ENCODE peak calls at places on chromosomes 11 and 22, in ten cellular contexts. M is IMR-90, S is upper lobe of left lung, W is A549, K is PC-9, U is tibial artery, G is heart left ventricle, L is sigmoid colon, N is vagina, Q is AG09309. O is an unnamed sample.

GRCh38 chr11:9755561-9755960 is 91.7 kb downstream of the SWAP70 start:
- DNase-seq in M (peak), S (no peak), W (no peak), K (no peak), U (no peak), G (no peak), L (no peak), N (no peak), Q (no peak), O (peak)

GRCh38 chr11:57313071-57313787 is 11.5 kb downstream of the TNKS1BP1 start:
- DNase-seq in M (no peak), S (peak), W (no peak), K (no peak), U (no peak), G (peak), L (peak), N (no peak), Q (no peak), O (no peak)

GRCh38 chr11:89463381-89463780 is 27.8 kb downstream of the NOX4 start:
- DNase-seq in M (no peak), S (no peak), W (no peak), K (no peak), U (no peak), G (no peak), L (no peak), N (no peak), Q (no peak), O (no peak)

GRCh38 chr11:80779907-80780615 is 1339.2 kb upstream of the TENM4 start:
- DNase-seq in M (no peak), S (no peak), W (no peak), K (no peak), U (no peak), G (no peak), L (no peak), N (no peak), Q (no peak), O (no peak)

GRCh38 chr11:133946541-133947297 is 10.0 kb downstream of the IGSF9B start:
- DNase-seq in M (no peak), S (no peak), W (no peak), K (no peak), U (no peak), G (peak), L (no peak), N (no peak), Q (no peak), O (no peak)

GRCh38 chr22:48885271-48885918 is 942.3 kb downstream of the BRD1 start:
- DNase-seq in M (no peak), S (no peak), W (no peak), K (no peak), U (peak), G (no peak), L (peak), N (no peak), Q (no peak), O (no peak)

GRCh38 chr22:28855355-28856094 is 27.8 kb upstream of the ZNRF3 start:
- DNase-seq in M (peak), S (no peak), W (peak), K (peak), U (peak), G (no peak), L (peak), N (no peak), Q (peak), O (peak)

GRCh38 chr11:13013054-13013488 is 4.0 kb downstream of the RASSF10 start:
- DNase-seq in M (no peak), S (no peak), W (no peak), K (no peak), U (no peak), G (no peak), L (no peak), N (no peak), Q (no peak), O (no peak)

GRCh38 chr22:41805639-41806038 is 5.2 kb downstream of the CCDC134 start:
- DNase-seq in M (no peak), S (no peak), W (no peak), K (no peak), U (no peak), G (no peak), L (no peak), N (no peak), Q (no peak), O (no peak)

GRCh38 chr22:18083406-18083805 is 5.6 kb downstream of the PEX26 start:
- DNase-seq in M (no peak), S (no peak), W (no peak), K (no peak), U (no peak), G (no peak), L (no peak), N (no peak), Q (no peak), O (no peak)

GRCh38 chr11:66335531-66336233 is 552 bp downstream of the RIN1 start:
- DNase-seq in M (peak), S (peak), W (no peak), K (peak), U (peak), G (no peak), L (peak), N (no peak), Q (no peak), O (no peak)

GRCh38 chr22:29032584-29032983 is 29.0 kb downstream of the C22orf31 start:
- DNase-seq in M (peak), S (no peak), W (no peak), K (peak), U (no peak), G (no peak), L (no peak), N (no peak), Q (no peak), O (no peak)

GRCh38 chr11:62574363-62575057 is 819 bp upstream of the EEF1G start:
- DNase-seq in M (peak), S (peak), W (no peak), K (no peak), U (no peak), G (peak), L (no peak), N (no peak), Q (no peak), O (no peak)

GRCh38 chr11:110951609-110952008 is 239.4 kb upstream of the ARHGAP20 start:
- DNase-seq in M (no peak), S (no peak), W (no peak), K (no peak), U (no peak), G (no peak), L (no peak), N (no peak), Q (no peak), O (no peak)

GRCh38 chr22:32206774-32207758 is 2.2 kb upstream of the RFPL2 start:
- DNase-seq in M (no peak), S (peak), W (peak), K (peak), U (no peak), G (no peak), L (no peak), N (no peak), Q (no peak), O (no peak)

GRCh38 chr11:60985991-60986915 is 14.8 kb downstream of the CD6 start:
- DNase-seq in M (peak), S (no peak), W (no peak), K (peak), U (no peak), G (no peak), L (no peak), N (no peak), Q (no peak), O (no peak)

GRCh38 chr22:46586531-46587011 is 33.6 kb upstream of the GRAMD4 start:
- DNase-seq in M (no peak), S (no peak), W (no peak), K (no peak), U (no peak), G (peak), L (no peak), N (no peak), Q (no peak), O (no peak)

GRCh38 chr22:42745118-42745517 is 24.4 kb upstream of the A4GALT start:
- DNase-seq in M (peak), S (no peak), W (no peak), K (peak), U (no peak), G (no peak), L (no peak), N (no peak), Q (no peak), O (no peak)

GRCh38 chr11:12754582-12755250 is 80.5 kb downstream of the TEAD1 start:
- DNase-seq in M (no peak), S (no peak), W (no peak), K (no peak), U (no peak), G (no peak), L (no peak), N (no peak), Q (no peak), O (no peak)

GRCh38 chr22:48177591-48177990 is 1415.1 kb downstream of the TBC1D22A start:
- DNase-seq in M (no peak), S (no peak), W (no peak), K (no peak), U (no peak), G (no peak), L (no peak), N (peak), Q (no peak), O (no peak)

GRCh38 chr11:134407321-134407828 is 4.7 kb downstream of the B3GAT1 start:
- DNase-seq in M (no peak), S (no peak), W (no peak), K (no peak), U (no peak), G (no peak), L (no peak), N (no peak), Q (no peak), O (no peak)

GRCh38 chr22:17120281-17120680 is 879 bp downstream of the TMEM121B start:
- DNase-seq in M (peak), S (peak), W (no peak), K (no peak), U (no peak), G (peak), L (no peak), N (no peak), Q (no peak), O (no peak)

GRCh38 chr11:46890665-46891064 is 27.7 kb downstream of the LRP4 start:
- DNase-seq in M (peak), S (no peak), W (no peak), K (no peak), U (no peak), G (no peak), L (no peak), N (no peak), Q (no peak), O (peak)

GRCh38 chr11:123235687-123236261 is 40.7 kb upstream of the CLMP start:
- DNase-seq in M (peak), S (no peak), W (no peak), K (no peak), U (no peak), G (no peak), L (peak), N (no peak), Q (peak), O (no peak)

GRCh38 chr11:2803186-2804057 is 82.2 kb downstream of the CDKN1C start:
- DNase-seq in M (no peak), S (peak), W (no peak), K (no peak), U (peak), G (peak), L (peak), N (no peak), Q (no peak), O (no peak)

GRCh38 chr11:130388607-130389205 is 39.7 kb downstream of the ADAMTS8 start:
- DNase-seq in M (peak), S (no peak), W (no peak), K (no peak), U (no peak), G (no peak), L (no peak), N (no peak), Q (no peak), O (no peak)

GRCh38 chr11:118790357-118791014 is 478 bp downstream of the DDX6 start:
- DNase-seq in M (peak), S (no peak), W (peak), K (peak), U (peak), G (peak), L (peak), N (no peak), Q (peak), O (no peak)

GRCh38 chr11:116062129-116062525 is 557.9 kb upstream of the CADM1 start:
- DNase-seq in M (no peak), S (no peak), W (no peak), K (no peak), U (no peak), G (no peak), L (no peak), N (no peak), Q (no peak), O (no peak)

GRCh38 chr11:129987950-129988349 is 14.7 kb downstream of the PRDM10 start:
- DNase-seq in M (no peak), S (no peak), W (no peak), K (no peak), U (no peak), G (no peak), L (no peak), N (no peak), Q (no peak), O (no peak)

GRCh38 chr11:93396356-93396755 is 65.8 kb downstream of the DEUP1 start:
- DNase-seq in M (no peak), S (no peak), W (no peak), K (no peak), U (no peak), G (no peak), L (no peak), N (no peak), Q (peak), O (no peak)

GRCh38 chr11:41320233-41320993 is 139.0 kb downstream of the LRRC4C start:
- DNase-seq in M (no peak), S (no peak), W (no peak), K (no peak), U (no peak), G (no peak), L (no peak), N (no peak), Q (no peak), O (no peak)

GRCh38 chr11:56533054-56533740 is 9.9 kb downstream of the OR5M11 start:
- DNase-seq in M (no peak), S (no peak), W (no peak), K (no peak), U (no peak), G (no peak), L (no peak), N (no peak), Q (no peak), O (no peak)

GRCh38 chr11:121249039-121249663 is 43.4 kb upstream of the SC5D start:
- DNase-seq in M (peak), S (no peak), W (peak), K (peak), U (no peak), G (no peak), L (no peak), N (no peak), Q (no peak), O (no peak)

GRCh38 chr11:64218628-64219353 is 7.2 kb downstream of the TRPT1 start:
- DNase-seq in M (no peak), S (no peak), W (no peak), K (no peak), U (no peak), G (peak), L (no peak), N (no peak), Q (no peak), O (no peak)

GRCh38 chr11:64219354-64219684 is 6.7 kb downstream of the TRPT1 start:
- DNase-seq in M (no peak), S (peak), W (no peak), K (no peak), U (no peak), G (peak), L (no peak), N (no peak), Q (no peak), O (no peak)

GRCh38 chr11:64220271-64220670 is 5.7 kb downstream of the TRPT1 start:
- DNase-seq in M (no peak), S (peak), W (no peak), K (no peak), U (no peak), G (no peak), L (no peak), N (no peak), Q (no peak), O (no peak)

GRCh38 chr11:64220798-64221197 is 5.2 kb downstream of the TRPT1 start:
- DNase-seq in M (no peak), S (peak), W (no peak), K (no peak), U (no peak), G (peak), L (no peak), N (no peak), Q (no peak), O (no peak)

DNA sequence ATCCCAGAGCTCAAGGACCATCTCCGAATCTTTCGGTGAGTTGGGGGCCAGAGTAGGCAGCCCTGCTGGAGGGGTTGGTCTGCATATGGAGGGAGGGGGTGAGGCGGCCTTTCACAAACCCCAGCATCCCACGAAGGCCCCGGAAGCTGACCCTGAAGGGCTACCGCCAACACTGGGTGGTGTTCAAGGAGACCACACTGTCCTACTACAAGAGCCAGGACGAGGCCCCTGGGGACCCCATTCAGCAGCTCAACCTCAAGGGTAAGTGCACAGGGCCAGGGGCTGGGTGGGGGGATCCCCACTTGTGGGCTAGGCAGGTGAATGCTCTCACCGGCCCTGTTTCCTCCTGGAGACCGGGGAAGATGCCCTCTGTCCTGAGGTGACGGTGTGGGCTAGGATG is 6.2 kb downstream of the TRPT1 start:
- DNase-seq in M (no peak), S (peak), W (no peak), K (no peak), U (no peak), G (peak), L (no peak), N (no peak), Q (no peak), O (no peak)
- H3K4me3 ChIP-seq in M (no peak), S (no peak), W (no peak), K (no peak), U (no peak), G (no peak), L (no peak), N (no peak), Q (no peak), O (no peak)

GRCh38 chr11:125153837-125154236 is 10.7 kb upstream of the PKNOX2 start:
- DNase-seq in M (no peak), S (no peak), W (no peak), K (no peak), U (no peak), G (no peak), L (no peak), N (no peak), Q (no peak), O (no peak)
- TF ChIP-seq CTCF in M (no peak), S (no peak), W (no peak), K (no peak), U (no peak), G (no peak), L (no peak), N (no peak), Q (no peak), O (no peak)

GRCh38 chr22:39230261-39231196 is 14.3 kb downstream of the PDGFB start:
- DNase-seq in M (no peak), S (no peak), W (no peak), K (no peak), U (no peak), G (no peak), L (no peak), N (no peak), Q (no peak), O (no peak)
- H3K4me3 ChIP-seq in M (no peak), S (no peak), W (no peak), K (no peak), U (no peak), G (no peak), L (no peak), N (no peak), Q (no peak), O (no peak)

GRCh38 chr22:45548441-45548840 is 45.8 kb downstream of the FBLN1 start:
- DNase-seq in M (no peak), S (peak), W (no peak), K (no peak), U (no peak), G (no peak), L (no peak), N (no peak), Q (no peak), O (no peak)

GRCh38 chr22:45550416-45550815 is 47.7 kb downstream of the FBLN1 start:
- DNase-seq in M (no peak), S (no peak), W (no peak), K (peak), U (no peak), G (no peak), L (no peak), N (no peak), Q (no peak), O (no peak)

GRCh38 chr22:45549739-45550138 is 47.1 kb downstream of the FBLN1 start:
- DNase-seq in M (no peak), S (no peak), W (no peak), K (peak), U (no peak), G (no peak), L (no peak), N (no peak), Q (no peak), O (no peak)

GRCh38 chr22:45550891-45551290 is 48.2 kb downstream of the FBLN1 start:
- DNase-seq in M (no peak), S (no peak), W (no peak), K (no peak), U (no peak), G (no peak), L (no peak), N (no peak), Q (no peak), O (no peak)

GRCh38 chr22:45548991-45549736 is 46.5 kb downstream of the FBLN1 start:
- DNase-seq in M (peak), S (no peak), W (peak), K (peak), U (peak), G (no peak), L (peak), N (no peak), Q (peak), O (no peak)
- TF ChIP-seq CTCF in M (peak), S (no peak), W (peak), K (peak), U (peak), G (no peak), L (no peak), N (no peak), Q (peak), O (peak)

O was measured in AG04449.